ENCODE peak calls at places on chromosomes 6 and 20, in nine cellular contexts. T, X, B, C, O, L, M, P and J are unnamed samples.
A peak's percentile ranks its signal among the peaks of the same experiment; 100 is the strongest.

GRCh38 chr6:43977404-43978111 is 149.7 kb downstream of the MRPL14 start:
- DNase-seq in T (no peak), X (peak; percentile 11), B (no peak), C (no peak), O (no peak), L (peak; percentile 30), M (no peak), P (peak; percentile 31), J (no peak)

GRCh38 chr6:158560787-158561246 is 926 bp downstream of the TMEM181 start:
- DNase-seq in T (peak; percentile 37), X (peak; percentile 32), B (no peak), C (no peak), O (peak; percentile 51), L (peak; percentile 24), M (peak; percentile 12), P (peak; percentile 67), J (no peak)

GRCh38 chr20:12623870-12624269 is 384.9 kb upstream of the SPTLC3 start:
- DNase-seq in T (no peak), X (no peak), B (no peak), C (no peak), O (no peak), L (no peak), M (no peak), P (no peak), J (no peak)

GRCh38 chr6:35140991-35141720 is at the start of gene TCP11:
- DNase-seq in T (peak; percentile 43), X (no peak), B (no peak), C (no peak), O (peak; percentile 55), L (no peak), M (no peak), P (peak; percentile 49), J (peak; percentile 15)

GRCh38 chr6:149331871-149332270 is 14.4 kb downstream of the TAB2 start:
- DNase-seq in T (no peak), X (no peak), B (no peak), C (no peak), O (no peak), L (no peak), M (peak; percentile 17), P (no peak), J (no peak)

GRCh38 chr20:50054626-50055511 is 58.1 kb downstream of the UBE2V1 start:
- DNase-seq in T (no peak), X (no peak), B (no peak), C (no peak), O (no peak), L (peak; percentile 92), M (no peak), P (no peak), J (no peak)

GRCh38 chr6:108903796-108904195 is 55.6 kb downstream of the ARMC2 start:
- DNase-seq in T (no peak), X (no peak), B (no peak), C (no peak), O (no peak), L (no peak), M (no peak), P (no peak), J (no peak)

GRCh38 chr6:149999636-150000035 is 25.7 kb downstream of the RAET1L start:
- DNase-seq in T (no peak), X (no peak), B (no peak), C (no peak), O (no peak), L (no peak), M (no peak), P (no peak), J (no peak)

GRCh38 chr6:53956068-53956711 is 155.1 kb upstream of the MLIP start:
- DNase-seq in T (no peak), X (peak; percentile 63), B (peak; percentile 57), C (peak; percentile 82), O (peak; percentile 81), L (peak; percentile 70), M (peak; percentile 89), P (peak; percentile 2), J (peak; percentile 21)

GRCh38 chr20:3744806-3745685 is 12.6 kb downstream of the HSPA12B start:
- DNase-seq in T (peak; percentile 74), X (peak; percentile 90), B (no peak), C (peak; percentile 98), O (peak; percentile 60), L (peak; percentile 12), M (peak; percentile 15), P (peak; percentile 88), J (peak; percentile 95)

GRCh38 chr6:47741807-47742206 is 40.0 kb upstream of the OPN5 start:
- DNase-seq in T (no peak), X (no peak), B (no peak), C (no peak), O (peak; percentile 42), L (peak; percentile 88), M (peak; percentile 97), P (no peak), J (no peak)

GRCh38 chr6:92826633-92827032 is 592.7 kb downstream of the EPHA7 start:
- DNase-seq in T (no peak), X (no peak), B (no peak), C (no peak), O (no peak), L (no peak), M (no peak), P (no peak), J (no peak)

GRCh38 chr20:1918766-1919165 is 23.6 kb downstream of the SIRPA start:
- DNase-seq in T (no peak), X (no peak), B (no peak), C (no peak), O (no peak), L (no peak), M (no peak), P (no peak), J (no peak)

GRCh38 chr6:33927551-33927950 is 123.7 kb upstream of the MLN start:
- DNase-seq in T (no peak), X (no peak), B (no peak), C (no peak), O (no peak), L (peak; percentile 47), M (peak; percentile 22), P (no peak), J (no peak)

GRCh38 chr20:53738039-53738944 is 144.7 kb upstream of the ZNF217 start:
- DNase-seq in T (no peak), X (no peak), B (no peak), C (peak; percentile 67), O (peak; percentile 47), L (peak; percentile 93), M (peak; percentile 98), P (peak; percentile 45), J (peak; percentile 46)